ENCODE peak calls at places on chromosomes 3 and 15, in six cellular contexts. A is lower lobe of right lung, O is fibroblast of lung, K is cardiac muscle cell, P is kidney epithelial cell, V is tibial artery. G is an unnamed sample.

GRCh38 chr3:148233403-148233802 is 464.3 kb upstream of the AGTR1 start:
- DNase-seq in A (no peak), O (peak; percentile 23), K (peak; percentile 58), P (no peak), V (no peak), G (no peak)

GRCh38 chr3:108474581-108474980 is 35.8 kb downstream of the MYH15 start:
- DNase-seq in A (no peak), O (peak; percentile 18), K (no peak), P (no peak), V (no peak), G (no peak)

GRCh38 chr3:9491506-9491905 is 62.1 kb downstream of the LHFPL4 start:
- DNase-seq in A (no peak), O (no peak), K (no peak), P (no peak), V (peak; percentile 15), G (no peak)

GRCh38 chr3:61569856-61570255 is 8.5 kb downstream of the PTPRG start:
- DNase-seq in A (no peak), O (no peak), K (no peak), P (no peak), V (no peak), G (no peak)

GRCh38 chr3:21894459-21895083 is 143.6 kb upstream of the ZNF385D start:
- DNase-seq in A (no peak), O (peak; percentile 62), K (peak; percentile 49), P (no peak), V (no peak), G (no peak)

GRCh38 chr3:48612270-48612669 is 2.8 kb upstream of the UQCRC1 start:
- DNase-seq in A (no peak), O (peak; percentile 70), K (no peak), P (no peak), V (no peak), G (no peak)

GRCh38 chr15:78308422-78309021 is 9.1 kb upstream of the SKIC8 start:
- DNase-seq in A (peak; percentile 76), O (peak; percentile 59), K (peak; percentile 78), P (no peak), V (peak; percentile 48), G (peak; percentile 75)

GRCh38 chr3:182220013-182220412 is 508.3 kb downstream of the SOX2 start:
- DNase-seq in A (no peak), O (no peak), K (no peak), P (no peak), V (no peak), G (no peak)

GRCh38 chr3:191296041-191296541 is 33.1 kb upstream of the CCDC50 start:
- DNase-seq in A (no peak), O (no peak), K (no peak), P (no peak), V (no peak), G (no peak)

GRCh38 chr3:134346744-134347143 is 27.5 kb downstream of the AMOTL2 start:
- DNase-seq in A (no peak), O (no peak), K (no peak), P (no peak), V (no peak), G (no peak)

GRCh38 chr3:130894130-130894872 is 417 bp downstream of the ATP2C1 start:
- DNase-seq in A (peak; percentile 71), O (peak; percentile 17), K (peak; percentile 23), P (no peak), V (peak; percentile 70), G (peak; percentile 56)

GRCh38 chr3:187706966-187707365 is 4.6 kb upstream of the RTP2 start:
- DNase-seq in A (peak; percentile 73), O (no peak), K (peak; percentile 32), P (no peak), V (no peak), G (no peak)

DNA sequence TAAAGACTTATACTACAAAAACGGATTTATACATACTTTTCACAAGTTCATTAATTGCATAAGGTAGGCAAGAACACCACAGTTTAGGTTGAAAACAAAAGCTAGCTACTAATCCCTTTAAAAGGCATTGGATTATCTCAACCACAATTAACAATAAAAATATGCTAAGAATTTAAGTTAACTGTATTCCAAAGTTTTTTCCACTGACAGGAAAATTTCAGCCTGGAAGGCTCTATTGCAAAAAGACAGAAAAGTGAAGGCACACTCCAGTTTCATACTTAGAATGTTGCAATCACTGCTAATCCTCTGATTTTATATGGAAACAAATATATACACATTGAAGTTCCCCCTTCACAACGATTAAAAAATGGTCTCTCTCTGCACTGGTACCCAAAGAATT is 71.5 kb downstream of the TJP1 start:
- DNase-seq in A (no peak), O (peak; percentile 23), K (peak; percentile 47), P (no peak), V (no peak), G (no peak)
- H3K36me3 ChIP-seq in A (no peaks in the 10 kb centered on the region), O (no peaks in the 10 kb centered on the region), K (peaks cover 15% of the 10 kb centered on the region), P (no peaks in the 10 kb centered on the region), V (peaks cover 6% of the 10 kb centered on the region), G (no peaks in the 10 kb centered on the region)

GRCh38 chr3:176293277-176293676 is 904.0 kb downstream of the TBL1XR1 start:
- DNase-seq in A (no peak), O (peak; percentile 12), K (no peak), P (no peak), V (no peak), G (no peak)
- H3K27me3 ChIP-seq in A (no peaks in the 10 kb centered on the region), O (no peaks in the 10 kb centered on the region), K (no peaks in the 10 kb centered on the region), P (no peaks in the 10 kb centered on the region), V (no peaks in the 10 kb centered on the region), G (no peaks in the 10 kb centered on the region)

DNA sequence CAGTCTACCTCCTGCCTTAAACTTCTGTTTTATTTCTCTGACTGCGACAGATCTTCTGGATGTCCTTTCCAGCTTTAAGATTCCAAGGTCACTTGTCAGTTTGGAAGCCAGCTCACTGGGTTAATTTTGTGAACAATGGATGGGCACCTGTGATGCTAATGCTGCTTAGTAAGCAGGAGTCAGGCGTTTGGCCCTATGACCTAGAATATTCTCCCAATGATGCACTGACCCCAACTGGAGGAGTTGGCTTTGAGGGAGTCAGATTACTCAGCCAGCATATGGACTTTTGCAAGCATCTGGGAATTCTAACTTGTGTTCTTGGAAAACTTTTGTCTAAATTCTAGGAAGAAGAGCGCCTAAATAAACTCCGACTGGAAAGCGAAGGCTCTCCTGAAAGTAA is 28.1 kb downstream of the HACD3 start:
- DNase-seq in A (no peak), O (peak; percentile 79), K (peak; percentile 21), P (peak; percentile 19), V (no peak), G (no peak)
- H3K36me3 ChIP-seq in A (peaks cover 66% of the 10 kb centered on the region), O (no peaks in the 10 kb centered on the region), K (peaks cover 41% of the 10 kb centered on the region), P (peaks cover 3% of the 10 kb centered on the region), V (peaks cover 18% of the 10 kb centered on the region), G (peaks cover 3% of the 10 kb centered on the region)

DNA sequence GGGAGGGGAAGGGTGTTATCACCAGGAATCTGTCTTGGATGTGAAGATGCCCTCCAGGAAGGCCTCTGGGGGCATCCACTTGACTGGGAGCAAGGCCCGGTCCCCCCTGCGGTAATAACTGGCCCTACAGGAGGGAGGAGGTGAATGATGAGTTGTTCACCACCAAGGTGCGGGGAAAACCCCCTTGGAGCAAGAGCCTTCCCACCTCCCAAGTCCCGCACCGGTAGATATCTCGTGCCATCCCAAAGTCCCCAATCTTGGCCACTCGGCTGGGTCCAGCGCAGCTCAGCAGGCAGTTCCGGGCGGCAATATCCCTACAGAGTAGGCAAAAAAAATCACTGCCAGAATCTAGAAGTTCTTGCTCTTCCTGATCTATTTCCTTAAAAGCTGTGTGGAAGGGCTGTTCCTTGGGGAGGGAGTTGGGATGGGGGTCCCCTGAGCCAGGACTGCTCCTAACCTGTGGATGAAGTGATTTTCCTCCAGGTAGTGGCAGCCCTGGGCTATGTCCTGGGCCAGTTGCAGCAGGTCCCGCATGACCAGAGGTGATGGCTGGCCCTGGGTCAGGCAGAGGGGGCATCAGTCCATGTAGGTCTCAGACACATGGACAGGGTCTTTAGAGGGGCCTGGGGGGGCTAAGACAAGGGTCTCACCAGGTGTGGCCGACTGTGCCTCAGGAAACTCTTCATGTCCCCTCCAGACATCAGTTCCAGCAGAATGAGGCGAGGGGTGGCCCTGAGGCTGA is 8.7 kb downstream of the LTK start:
- DNase-seq in A (no peak), O (no peak), K (no peak), P (no peak), V (no peak), G (no peak)
- H3K27me3 ChIP-seq in A (peaks cover 34% of the 10 kb centered on the region), O (peaks cover 8% of the 10 kb centered on the region), K (peaks cover 100% of the 10 kb centered on the region), P (peaks cover 25% of the 10 kb centered on the region), V (peaks cover 59% of the 10 kb centered on the region), G (peaks cover 11% of the 10 kb centered on the region)

GRCh38 chr3:125022186-125022585 is 33.6 kb downstream of the HEG1 start:
- DNase-seq in A (no peak), O (no peak), K (no peak), P (no peak), V (no peak), G (no peak)

GRCh38 chr3:125013095-125013494 is 42.7 kb downstream of the HEG1 start:
- DNase-seq in A (no peak), O (no peak), K (no peak), P (no peak), V (no peak), G (no peak)

GRCh38 chr3:125019271-125019670 is 36.5 kb downstream of the HEG1 start:
- DNase-seq in A (no peak), O (no peak), K (no peak), P (no peak), V (no peak), G (no peak)

GRCh38 chr3:125014570-125015179 is 41.1 kb downstream of the HEG1 start:
- DNase-seq in A (no peak), O (no peak), K (no peak), P (no peak), V (no peak), G (no peak)

DNA sequence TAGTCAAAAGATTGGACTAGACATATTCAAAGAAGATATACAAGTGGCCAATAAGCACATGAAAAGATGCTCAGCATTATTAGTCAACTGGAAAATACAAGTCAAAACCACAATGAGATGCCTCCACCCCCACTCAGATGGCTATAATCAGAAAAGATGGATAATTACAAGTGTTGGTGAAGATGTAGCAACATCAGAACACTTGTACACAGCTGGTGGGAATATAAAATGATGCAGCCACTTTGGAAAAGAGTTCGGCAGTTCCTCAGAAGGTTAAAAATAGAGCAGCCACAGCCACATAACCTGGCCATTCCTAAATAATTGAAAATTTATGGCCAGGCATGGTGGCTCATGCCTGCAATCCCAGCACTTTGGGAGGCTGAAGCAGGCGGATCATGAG is 38.4 kb downstream of the HEG1 start:
- DNase-seq in A (no peak), O (no peak), K (no peak), P (no peak), V (no peak), G (no peak)
- H3K36me3 ChIP-seq in A (peaks cover 86% of the 10 kb centered on the region), O (peaks cover 24% of the 10 kb centered on the region), K (peaks cover 44% of the 10 kb centered on the region), P (no peaks in the 10 kb centered on the region), V (peaks cover 54% of the 10 kb centered on the region), G (no peaks in the 10 kb centered on the region)

GRCh38 chr3:114217266-114217665 is 20.1 kb downstream of the ZNF80 start:
- DNase-seq in A (no peak), O (no peak), K (peak; percentile 27), P (no peak), V (no peak), G (no peak)
- H3K27me3 ChIP-seq in A (no peaks in the 10 kb centered on the region), O (no peaks in the 10 kb centered on the region), K (no peaks in the 10 kb centered on the region), P (no peaks in the 10 kb centered on the region), V (peaks cover 1% of the 10 kb centered on the region), G (no peaks in the 10 kb centered on the region)